ENCODE peak calls at places on chromosomes 6 and 20, in ten cellular contexts. W, Y, F, T, K, M, H, P, V and O are unnamed samples.
A peak's percentile ranks its signal among the peaks of the same experiment; 100 is the strongest.

GRCh38 chr20:38970302-38970701 is 8.2 kb downstream of the DHX35 start:
- DNase-seq in F (no peak), W (no peak), V (peak; percentile 47), Y (no peak), M (peak; percentile 22), H (no peak), P (no peak), T (no peak), K (no peak), O (peak; percentile 82)

GRCh38 chr20:42018979-42019378 is 400.8 kb upstream of the CHD6 start:
- DNase-seq in H (no peak), F (no peak), Y (no peak), M (peak; percentile 16), V (no peak), K (no peak), W (no peak), T (no peak), P (no peak), O (no peak)

GRCh38 chr20:6081236-6081635 is 27.4 kb upstream of the LRRN4 start:
- DNase-seq in P (no peak), F (no peak), W (no peak), K (no peak), V (peak; percentile 71), Y (no peak), M (peak; percentile 67), T (peak; percentile 20), H (no peak), O (peak; percentile 36)

GRCh38 chr20:4609511-4609910 is 112.2 kb upstream of the PRND start:
- DNase-seq in W (no peak), T (no peak), H (no peak), K (no peak), F (no peak), M (no peak), V (no peak), Y (no peak), P (no peak), O (no peak)

GRCh38 chr6:31922942-31923341 is 4.6 kb upstream of the C2 start:
- DNase-seq in H (no peak), W (no peak), V (no peak), F (no peak), K (no peak), Y (no peak), P (no peak), T (no peak), M (no peak), O (no peak)

GRCh38 chr6:89037156-89037900 is 43.2 kb upstream of the PNRC1 start:
- DNase-seq in K (no peak), P (no peak), H (no peak), T (no peak), W (no peak), M (no peak), F (no peak), V (peak; percentile 55), Y (no peak), O (no peak)

GRCh38 chr6:117072781-117073180 is 192.6 kb upstream of the VGLL2 start:
- DNase-seq in M (no peak), T (no peak), P (no peak), Y (no peak), K (no peak), W (no peak), H (no peak), V (no peak), F (no peak), O (no peak)

GRCh38 chr20:5511930-5512329 is 195.2 kb upstream of the PROKR2 start:
- DNase-seq in H (no peak), V (peak; percentile 39), F (no peak), K (no peak), P (no peak), Y (no peak), M (no peak), T (no peak), W (no peak), O (no peak)

GRCh38 chr20:50318709-50319108 is 128.1 kb downstream of the CEBPB start:
- DNase-seq in P (no peak), K (no peak), H (no peak), Y (no peak), T (no peak), M (no peak), W (no peak), V (no peak), F (no peak), O (no peak)

GRCh38 chr6:138647006-138647405 is 126.6 kb upstream of the CCDC28A start:
- DNase-seq in H (no peak), P (no peak), Y (no peak), M (peak; percentile 84), F (no peak), W (no peak), T (peak; percentile 38), V (peak; percentile 67), K (no peak), O (peak; percentile 74)

GRCh38 chr20:59253325-59253724 is 47.1 kb upstream of the EDN3 start:
- DNase-seq in W (no peak), P (no peak), Y (no peak), K (no peak), H (no peak), V (no peak), M (no peak), T (no peak), F (no peak), O (no peak)

GRCh38 chr6:10655508-10656055 is 38.8 kb downstream of the C6orf52 start:
- DNase-seq in V (peak; percentile 5), F (no peak), K (no peak), W (no peak), Y (no peak), P (no peak), T (no peak), M (no peak), H (no peak), O (no peak)

GRCh38 chr20:23201658-23202057 is 115.5 kb upstream of the CD93 start:
- DNase-seq in T (no peak), F (no peak), P (no peak), H (no peak), M (no peak), K (no peak), Y (no peak), V (no peak), W (no peak), O (no peak)

GRCh38 chr20:44098657-44099056 is 88.3 kb downstream of the JPH2 start:
- DNase-seq in K (no peak), M (no peak), T (no peak), Y (no peak), V (no peak), H (no peak), F (no peak), P (no peak), W (no peak), O (no peak)

GRCh38 chr20:36856196-36856595 is 19.7 kb upstream of the TLDC2 start:
- DNase-seq in F (no peak), P (no peak), V (peak; percentile 94), W (no peak), H (no peak), T (no peak), K (no peak), Y (no peak), M (peak; percentile 73), O (no peak)

GRCh38 chr20:2379511-2380229 is 1.0 kb upstream of the TGM6 start:
- DNase-seq in Y (no peak), V (peak; percentile 88), M (no peak), W (no peak), H (no peak), P (no peak), K (no peak), T (no peak), F (no peak), O (no peak)

GRCh38 chr6:9583946-9584345 is 830.9 kb downstream of the TFAP2A start:
- DNase-seq in V (no peak), M (no peak), F (no peak), K (no peak), W (no peak), H (no peak), P (no peak), Y (no peak), T (no peak), O (no peak)

GRCh38 chr20:2132461-2132901 is 30.9 kb downstream of the STK35 start:
- DNase-seq in W (no peak), H (no peak), F (no peak), P (no peak), Y (no peak), M (no peak), K (no peak), T (no peak), V (no peak), O (no peak)

GRCh38 chr20:45910670-45911485 is 1.1 kb downstream of the PLTP start:
- DNase-seq in Y (peak; percentile 74), M (peak; percentile 100), V (peak; percentile 100), P (peak; percentile 99), H (peak; percentile 93), T (peak; percentile 99), W (peak; percentile 97), K (no peak), F (peak; percentile 92), O (peak; percentile 97)

GRCh38 chr6:257031-257725 is 35.1 kb upstream of the DUSP22 start:
- DNase-seq in M (no peak), Y (no peak), F (no peak), W (no peak), H (no peak), V (no peak), K (no peak), P (no peak), T (no peak), O (no peak)